ENCODE peak calls at places on chromosomes 4 and X, in four cellular contexts. D is GM23248; E is stimulated activated naive CD8-positive, alpha-beta T cell treated with anti-CD3 and anti-CD28 coated beads, Interleukin-15, Interleukin-2, amounts not matched to agents 100 U/mL and 50 U/mL, for 24 hours; L is substantia nigra. T is an unnamed sample.

GRCh38 chrX:105738162-105738561 is 84.2 kb upstream of the NRK start:
- DNase-seq in D (no peak), E (no peak), L (no peak), T (no peak)

GRCh38 chrX:24619647-24620046 is 27.5 kb downstream of the PCYT1B start:
- DNase-seq in D (peak; percentile 63), L (peak; percentile 2), E (no peak), T (no peak)

GRCh38 chr4:159252491-159252890 is 149.6 kb downstream of the RAPGEF2 start:
- DNase-seq in D (no peak), E (no peak), L (no peak), T (no peak)

GRCh38 chr4:38663021-38663800 is 788 bp upstream of the KLF3 start:
- DNase-seq in D (peak; percentile 60), L (peak; percentile 84), E (peak; percentile 67), T (no peak)

GRCh38 chr4:1449833-1450741 is 43.8 kb upstream of the NKX1-1 start:
- DNase-seq in D (no peak), L (no peak), E (no peak), T (no peak)

GRCh38 chr4:153154010-153154975 is 50.0 kb upstream of the TRIM2 start:
- DNase-seq in D (peak; percentile 60), E (no peak), L (no peak), T (no peak)

GRCh38 chr4:178242655-178243054 is 800.4 kb upstream of the AGA start:
- DNase-seq in D (no peak), E (no peak), L (no peak), T (no peak)

GRCh38 chr4:85423414-85423813 is 51.5 kb upstream of the ARHGAP24 start:
- DNase-seq in L (no peak), E (no peak), D (peak; percentile 13), T (no peak)

GRCh38 chr4:124936427-124936826 is 223.9 kb upstream of the ANKRD50 start:
- DNase-seq in L (no peak), D (peak; percentile 57), E (no peak), T (no peak)

GRCh38 chrX:111102636-111103035 is 6.6 kb downstream of the PAK3 start:
- DNase-seq in L (no peak), D (no peak), E (no peak), T (no peak)

GRCh38 chr4:123200417-123200945 is 196.1 kb upstream of the SPRY1 start:
- DNase-seq in E (no peak), D (no peak), L (no peak), T (no peak)

T was measured in Caco-2.